ENCODE peak calls at places on chromosome 1, in six cellular contexts. Q is AG08396, R is upper lobe of left lung, U is H4, M is A673, F is ascending aorta. S is an unnamed sample.

GRCh38 chr1:193058529-193059281 is 455 bp downstream of the UCHL5 start:
- DNase-seq in U (peak; percentile 10), M (peak; percentile 73), R (peak; percentile 75), F (peak; percentile 10), Q (peak; percentile 5), S (peak; percentile 65)

GRCh38 chr1:223500560-223501425 is 107.6 kb downstream of the CCDC185 start:
- DNase-seq in R (peak; percentile 66), Q (peak; percentile 78), F (peak; percentile 14), U (peak; percentile 45), M (no peak), S (no peak)

GRCh38 chr1:116990612-116991151 is 10.9 kb upstream of the CD101 start:
- DNase-seq in Q (peak; percentile 73), F (peak; percentile 50), M (no peak), U (peak; percentile 78), R (peak; percentile 48), S (no peak)

GRCh38 chr1:208298593-208299233 is 54.5 kb upstream of the PLXNA2 start:
- DNase-seq in R (peak; percentile 80), M (no peak), Q (no peak), F (no peak), U (no peak), S (no peak)

GRCh38 chr1:234863596-234863995 is 253.6 kb upstream of the IRF2BP2 start:
- DNase-seq in F (no peak), R (no peak), M (no peak), U (no peak), Q (peak; percentile 43), S (no peak)

GRCh38 chr1:158203693-158204457 is 23.2 kb downstream of the CD1D start:
- DNase-seq in M (peak; percentile 84), R (no peak), Q (peak; percentile 48), F (no peak), U (peak; percentile 69), S (peak; percentile 37)

GRCh38 chr1:25030674-25031589 is 100.9 kb upstream of the RUNX3 start:
- DNase-seq in M (no peak), R (peak; percentile 41), Q (no peak), F (no peak), U (no peak), S (no peak)

GRCh38 chr1:203643213-203644045 is 16.8 kb downstream of the ATP2B4 start:
- DNase-seq in M (no peak), F (no peak), R (no peak), U (peak; percentile 25), Q (no peak), S (no peak)

GRCh38 chr1:107138166-107138565 is 2.7 kb upstream of the NTNG1 start:
- DNase-seq in F (no peak), Q (no peak), U (no peak), M (no peak), R (no peak), S (no peak)

GRCh38 chr1:184392779-184393522 is 6.1 kb downstream of the C1orf21 start:
- DNase-seq in F (no peak), M (no peak), Q (no peak), R (no peak), U (no peak), S (no peak)

GRCh38 chr1:92619466-92620189 is 132.9 kb upstream of the GFI1 start:
- DNase-seq in M (no peak), Q (no peak), R (no peak), U (no peak), F (no peak), S (no peak)

GRCh38 chr1:13590486-13590885 is 6.9 kb downstream of the PDPN start:
- DNase-seq in U (no peak), M (no peak), F (no peak), Q (no peak), R (no peak), S (no peak)

GRCh38 chr1:31214316-31215082 is 25.2 kb downstream of the NKAIN1 start:
- DNase-seq in M (no peak), Q (no peak), U (no peak), F (no peak), R (no peak), S (no peak)

GRCh38 chr1:202349263-202349928 is 897 bp downstream of the PPP1R12B start:
- DNase-seq in F (no peak), Q (peak; percentile 56), U (no peak), M (peak; percentile 16), R (no peak), S (no peak)

GRCh38 chr1:182584746-182585145 is 4.3 kb downstream of the RNASEL start:
- DNase-seq in U (no peak), Q (no peak), R (no peak), M (no peak), F (no peak), S (no peak)

GRCh38 chr1:235002706-235003300 is 125.8 kb downstream of the TOMM20 start:
- DNase-seq in R (no peak), Q (no peak), U (no peak), F (no peak), M (no peak), S (no peak)

GRCh38 chr1:31483012-31483946 is 70.3 kb downstream of the SERINC2 start:
- DNase-seq in F (no peak), U (peak; percentile 24), R (peak; percentile 61), M (peak; percentile 30), Q (peak; percentile 54), S (peak; percentile 66)

GRCh38 chr1:67614511-67614934 is 70.5 kb upstream of the GADD45A start:
- DNase-seq in F (no peak), Q (no peak), M (no peak), U (peak; percentile 25), R (no peak), S (no peak)

GRCh38 chr1:72369358-72369757 is 87.0 kb upstream of the NEGR1 start:
- DNase-seq in F (no peak), M (no peak), Q (no peak), U (no peak), R (no peak), S (no peak)

GRCh38 chr1:178300350-178300699 is 196.4 kb downstream of the CLEC20A start:
- DNase-seq in U (no peak), Q (no peak), F (no peak), R (no peak), M (no peak), S (no peak)

GRCh38 chr1:55534565-55535091 is 319.5 kb upstream of the USP24 start:
- DNase-seq in R (no peak), U (no peak), M (no peak), Q (no peak), F (no peak), S (no peak)

GRCh38 chr1:51542158-51542953 is 23.3 kb upstream of the EPS15 start:
- DNase-seq in F (no peak), Q (no peak), U (no peak), R (no peak), M (no peak), S (no peak)

GRCh38 chr1:89994231-89994804 is 592 bp upstream of the ZNF326 start:
- DNase-seq in Q (no peak), R (no peak), M (no peak), F (no peak), U (no peak), S (no peak)

GRCh38 chr1:173669491-173669941 is at the start of gene ANKRD45:
- DNase-seq in R (peak; percentile 51), M (peak; percentile 77), Q (peak; percentile 53), U (no peak), F (no peak), S (peak; percentile 84)

GRCh38 chr1:31620631-31621497 is 3.4 kb downstream of the HCRTR1 start:
- DNase-seq in U (no peak), F (no peak), M (no peak), Q (no peak), R (peak; percentile 20), S (no peak)

GRCh38 chr1:233700338-233700737 is 86.4 kb downstream of the KCNK1 start:
- DNase-seq in Q (no peak), M (no peak), R (no peak), U (no peak), F (no peak), S (no peak)

S was measured in WERI-Rb-1.